ENCODE peak calls at places on chromosomes 3 and 15, in nine cellular contexts. D, L, P, S, N, X, K, W and C are unnamed samples.

GRCh38 chr3:72178463-72179106 is 393.6 kb upstream of the PROK2 start:
- DNase-seq in X (no peak), S (no peak), K (no peak), D (no peak), L (no peak), P (no peak), N (no peak), W (no peak), C (no peak)

GRCh38 chr15:78761020-78761419 is 50.2 kb downstream of the ADAMTS7 start:
- DNase-seq in P (no peak), N (no peak), X (no peak), D (no peak), K (no peak), W (no peak), L (no peak), S (no peak), C (no peak)

GRCh38 chr3:12367346-12367745 is 78.5 kb downstream of the PPARG start:
- DNase-seq in L (no peak), W (no peak), D (no peak), P (no peak), X (no peak), S (no peak), N (peak), K (peak), C (no peak)

GRCh38 chr3:106688463-106688862 is 688.8 kb upstream of the CCDC54 start:
- DNase-seq in L (no peak), P (peak), S (peak), W (no peak), X (no peak), N (peak), K (peak), D (no peak), C (no peak)

GRCh38 chr3:40780801-40781406 is 256.1 kb downstream of the ZNF621 start:
- DNase-seq in X (no peak), K (peak), P (peak), D (no peak), S (peak), L (no peak), W (peak), N (peak), C (no peak)

GRCh38 chr3:3765661-3766060 is 33.6 kb upstream of the LRRN1 start:
- DNase-seq in L (no peak), D (no peak), K (no peak), S (no peak), X (no peak), N (no peak), W (no peak), P (no peak), C (no peak)

GRCh38 chr3:124964432-124964831 is 29.9 kb upstream of the MUC13 start:
- DNase-seq in P (no peak), D (no peak), X (no peak), K (peak), W (no peak), N (peak), S (no peak), L (no peak), C (no peak)

GRCh38 chr3:32296251-32297204 is 58.0 kb downstream of the CMTM8 start:
- DNase-seq in X (peak), W (peak), P (peak), K (peak), L (peak), D (peak), N (peak), S (peak), C (peak)

GRCh38 chr3:123521179-123521969 is 63.5 kb downstream of the HACD2 start:
- DNase-seq in K (peak), N (peak), L (no peak), W (no peak), S (no peak), D (no peak), X (no peak), P (no peak), C (no peak)

GRCh38 chr3:40009991-40010390 is 200.6 kb downstream of the MYRIP start:
- DNase-seq in L (no peak), W (no peak), K (no peak), D (no peak), X (no peak), N (no peak), S (no peak), P (no peak), C (no peak)

GRCh38 chr3:193987186-193987585 is 148.8 kb upstream of the HES1 start:
- DNase-seq in P (no peak), X (no peak), D (peak), W (no peak), K (peak), S (no peak), N (no peak), L (no peak), C (no peak)

GRCh38 chr3:42694366-42694765 is 8.2 kb downstream of the HHATL start:
- DNase-seq in K (no peak), W (no peak), D (no peak), X (no peak), L (no peak), P (no peak), S (no peak), N (no peak), C (no peak)

GRCh38 chr3:10470666-10471336 is 34.6 kb downstream of the ATP2B2 start:
- DNase-seq in X (no peak), P (no peak), W (peak), K (no peak), D (peak), S (no peak), L (peak), N (no peak), C (no peak)

GRCh38 chr3:49377483-49377882 is 19.3 kb upstream of the GPX1 start:
- DNase-seq in X (no peak), P (peak), N (no peak), W (no peak), L (no peak), K (peak), D (no peak), S (no peak), C (no peak)

GRCh38 chr3:150890320-150890719 is 14.9 kb downstream of the MINDY4B start:
- DNase-seq in S (no peak), L (no peak), P (no peak), X (no peak), D (no peak), N (peak), K (peak), W (no peak), C (no peak)

GRCh38 chr3:15426579-15427118 is 695 bp downstream of the METTL6 start:
- DNase-seq in D (no peak), K (no peak), S (no peak), X (no peak), N (no peak), W (no peak), L (no peak), P (no peak), C (no peak)

GRCh38 chr3:15427981-15428380 is 583 bp downstream of the EAF1 start:
- DNase-seq in K (no peak), N (no peak), D (peak), L (peak), W (no peak), S (no peak), P (no peak), X (no peak), C (no peak)

GRCh38 chr3:15429080-15429479 is 1.7 kb downstream of the EAF1 start:
- DNase-seq in P (no peak), S (no peak), X (no peak), K (no peak), L (no peak), D (no peak), N (no peak), W (no peak), C (no peak)

GRCh38 chr3:15428539-15428938 is 1.1 kb downstream of the EAF1 start:
- DNase-seq in P (peak), L (no peak), D (no peak), N (no peak), X (no peak), S (no peak), W (no peak), K (peak), C (no peak)

GRCh38 chr3:15427182-15427880 is at the start of the genes EAF1 and METTL6:
- DNase-seq in D (peak), N (peak), S (no peak), K (peak), X (peak), W (peak), L (peak), P (peak), C (peak)
- TF ChIP-seq CTCF in D (peak), N (peak), S (peak), K (peak), X (peak), W (peak), L (peak), P (peak), C (no peak)

DNA sequence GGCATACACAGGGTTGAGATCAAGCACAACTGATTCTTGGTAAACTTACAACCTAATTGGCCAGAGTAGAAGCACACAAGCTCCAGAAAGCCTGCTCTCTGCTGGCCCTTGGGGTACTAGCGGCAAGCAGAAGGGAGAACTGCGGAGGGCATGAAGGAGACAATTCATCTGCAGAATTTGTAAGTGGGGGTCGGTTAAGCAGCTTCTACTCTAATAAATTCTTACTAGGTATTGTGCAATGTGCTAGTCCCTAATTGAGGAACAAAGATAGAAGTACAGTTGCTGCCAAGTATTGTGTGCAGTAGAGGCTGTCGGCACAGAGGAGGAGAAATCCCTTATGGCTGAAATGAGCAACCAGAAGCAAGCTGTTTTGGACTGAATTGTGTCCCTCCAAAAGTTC is 91.2 kb upstream of the VEPH1 start:
- DNase-seq in W (no peak), S (no peak), P (no peak), N (peak), K (peak), L (peak), X (no peak), D (no peak), C (no peak)
- TF ChIP-seq CTCF in W (no peak), S (no peak), P (no peak), N (peak), K (peak), L (peak), X (no peak), D (no peak), C (no peak)

GRCh38 chr3:13479582-13480339 is at the start of gene HDAC11:
- DNase-seq in N (peak), S (peak), K (peak), X (peak), W (peak), P (peak), D (peak), L (peak), C (peak)
- TF ChIP-seq CTCF in N (no peak), S (no peak), K (no peak), X (no peak), W (peak), P (peak), D (no peak), L (no peak), C (peak)

GRCh38 chr3:60954049-60954448 is 297.2 kb downstream of the FHIT start:
- DNase-seq in N (peak), L (no peak), S (no peak), P (peak), D (no peak), W (no peak), K (no peak), X (no peak), C (no peak)

GRCh38 chr3:60953406-60953805 is 297.8 kb downstream of the FHIT start:
- DNase-seq in P (peak), L (no peak), X (no peak), K (peak), D (no peak), W (no peak), S (no peak), N (peak), C (no peak)

GRCh38 chr3:60949146-60949545 is 302.1 kb downstream of the FHIT start:
- DNase-seq in N (no peak), W (no peak), P (no peak), K (no peak), D (no peak), L (no peak), X (no peak), S (no peak), C (no peak)

DNA sequence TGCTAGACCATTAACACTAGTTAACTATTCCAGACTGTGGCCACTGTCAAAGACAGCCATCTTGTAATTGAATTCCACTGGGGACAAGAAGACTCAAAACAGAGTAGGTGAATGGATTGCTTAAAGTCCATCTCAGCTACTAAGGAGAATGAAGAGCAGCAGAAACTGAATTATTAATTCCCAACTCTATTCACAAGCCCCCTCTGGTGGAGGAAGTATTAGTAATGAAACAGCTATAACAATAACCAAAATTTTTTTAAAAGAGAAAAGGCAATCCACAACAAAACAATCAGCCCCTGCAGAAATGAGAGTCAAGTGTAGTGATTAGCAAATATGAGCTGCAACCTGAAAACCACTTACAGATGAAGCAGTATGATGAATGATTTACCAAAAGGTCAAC is 302.8 kb downstream of the FHIT start:
- DNase-seq in K (peak), L (peak), N (peak), W (no peak), D (no peak), S (no peak), X (no peak), P (peak), C (no peak)
- TF ChIP-seq CTCF in K (no peak), L (peak), N (peak), W (peak), D (peak), S (peak), X (no peak), P (peak), C (no peak)

GRCh38 chr15:31098953-31099740 is 2.4 kb downstream of the TRPM1 start:
- DNase-seq in L (no peak), X (no peak), P (no peak), N (no peak), W (no peak), K (no peak), S (no peak), D (no peak), C (no peak)
- TF ChIP-seq CTCF in L (no peak), X (no peak), P (no peak), N (no peak), W (no peak), K (no peak), S (peak), D (peak), C (no peak)

DNA sequence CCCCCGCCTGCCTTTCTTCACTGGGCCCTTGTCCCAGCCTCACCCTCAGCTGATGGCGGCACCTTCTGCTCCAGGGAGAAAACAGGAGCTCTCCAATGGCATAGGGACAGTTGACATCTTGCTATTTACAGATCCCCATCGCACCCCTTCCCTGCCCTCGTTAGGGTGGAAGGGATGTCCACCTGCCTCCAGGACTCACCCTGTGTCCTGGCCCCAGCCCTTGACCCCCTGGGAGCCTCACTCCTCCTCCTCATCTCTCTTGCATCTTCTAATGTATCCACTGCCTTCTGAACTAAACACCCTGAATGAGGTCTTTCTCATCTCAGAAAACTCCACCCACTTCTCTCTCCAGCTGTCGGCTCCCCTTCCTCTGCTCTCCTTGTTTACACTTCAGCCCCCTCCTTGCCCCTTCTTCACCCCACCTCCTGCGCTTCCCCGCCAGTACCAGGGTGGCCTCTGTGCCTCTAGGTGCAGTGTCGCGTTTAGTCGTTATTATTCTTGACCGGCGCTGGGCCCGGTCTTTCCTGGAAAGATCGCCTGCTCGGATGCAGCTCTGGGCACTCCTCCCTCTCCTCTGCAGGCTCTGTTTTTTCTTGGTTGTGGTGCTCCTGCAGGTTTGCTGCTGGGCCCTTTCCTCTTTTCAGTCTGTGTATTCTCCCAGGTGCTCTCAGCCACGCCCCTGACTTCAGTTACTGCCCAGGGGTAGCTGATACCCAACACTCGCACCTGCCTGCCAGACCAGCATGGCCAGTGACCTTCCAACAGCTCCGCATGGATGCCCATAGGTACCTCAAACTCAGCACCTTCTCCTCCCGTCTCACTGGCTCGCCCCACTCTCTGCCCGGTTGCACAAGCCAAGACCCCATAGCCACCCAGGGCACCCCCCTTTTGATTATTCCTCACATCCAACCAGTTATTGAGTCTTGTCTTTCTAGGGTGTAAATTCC is 42.9 kb downstream of the PML start:
- DNase-seq in N (no peak), K (no peak), S (no peak), P (no peak), W (no peak), L (no peak), X (no peak), D (no peak), C (no peak)
- TF ChIP-seq CTCF in N (no peak), K (no peak), S (no peak), P (no peak), W (peak), L (no peak), X (no peak), D (peak), C (no peak)